ENCODE peak calls at places on chromosomes 12 and 14, in eight cellular contexts. S is hepatic stellate cell; E is C1 segment of cervical spinal cord; F is activated T-helper 9 cell treated with anti-CD3 and anti-CD28 coated beads, Interleukin-2, amount 50 U/mL, for 16 hours; M is Jurkat, Clone E6-1; R is KG1; K is dermis blood vessel endothelial cell; P is aorta. N is an unnamed sample.

GRCh38 chr14:33943081-33943480 is 7.8 kb downstream of the EGLN3 start:
- DNase-seq in S (no peak), R (no peak), P (no peak), F (no peak), K (no peak), E (no peak), M (no peak), N (peak)

GRCh38 chr14:28613526-28613925 is 153.1 kb upstream of the FOXG1 start:
- DNase-seq in R (no peak), S (no peak), F (no peak), M (no peak), K (no peak), P (no peak), E (no peak), N (no peak)

GRCh38 chr12:66648336-66648735 is 30.5 kb downstream of the GRIP1 start:
- DNase-seq in P (no peak), K (no peak), S (no peak), R (no peak), M (no peak), E (no peak), F (no peak), N (no peak)

GRCh38 chr14:50318031-50318626 is 6.0 kb downstream of the DMAC2L start:
- DNase-seq in R (no peak), M (no peak), S (peak), F (no peak), E (no peak), K (peak), P (no peak), N (no peak)

GRCh38 chr12:54136844-54137580 is 51.8 kb downstream of the SMUG1 start:
- DNase-seq in S (no peak), K (no peak), M (no peak), E (no peak), R (no peak), F (no peak), P (peak), N (no peak)

GRCh38 chr12:103495783-103496456 is at the start of gene C12orf42:
- DNase-seq in R (no peak), S (peak), P (no peak), M (peak), E (no peak), K (peak), F (no peak), N (peak)

GRCh38 chr12:53004582-53004981 is 1.7 kb upstream of the EIF4B start:
- DNase-seq in S (no peak), E (no peak), F (no peak), R (no peak), M (no peak), K (no peak), P (no peak), N (no peak)

GRCh38 chr14:52455291-52456088 is 96.8 kb downstream of the TXNDC16 start:
- DNase-seq in E (no peak), S (peak), K (no peak), M (no peak), R (no peak), F (no peak), P (no peak), N (no peak)

GRCh38 chr12:56634242-56634836 is 4.2 kb upstream of the BAZ2A start:
- DNase-seq in F (peak), P (no peak), E (peak), R (no peak), S (peak), K (peak), M (no peak), N (no peak)

GRCh38 chr12:26088999-26089398 is 35.8 kb downstream of the BHLHE41 start:
- DNase-seq in E (no peak), F (no peak), M (no peak), R (no peak), S (no peak), K (no peak), P (no peak), N (no peak)

GRCh38 chr12:79294590-79294989 is 396.2 kb downstream of the PAWR start:
- DNase-seq in P (no peak), E (no peak), F (no peak), M (no peak), K (no peak), S (no peak), R (no peak), N (no peak)

GRCh38 chr12:470133-470532 is 10.4 kb downstream of the B4GALNT3 start:
- DNase-seq in P (no peak), S (no peak), R (no peak), E (no peak), M (no peak), F (no peak), K (no peak), N (no peak)

GRCh38 chr12:46303039-46303666 is 34.3 kb upstream of the SLC38A1 start:
- DNase-seq in M (peak), E (no peak), S (peak), K (peak), R (no peak), P (no peak), F (peak), N (peak)

GRCh38 chr12:56413392-56413791 is 35.8 kb downstream of the TIMELESS start:
- DNase-seq in M (no peak), F (no peak), S (no peak), R (no peak), E (no peak), K (no peak), P (no peak), N (no peak)

GRCh38 chr14:23094666-23095195 is at the start of gene ACIN1:
- DNase-seq in M (peak), K (peak), E (no peak), F (no peak), S (peak), P (peak), R (no peak), N (no peak)

GRCh38 chr12:75816892-75817291 is 214.7 kb downstream of the PHLDA1 start:
- DNase-seq in F (no peak), P (no peak), K (peak), E (no peak), M (peak), R (no peak), S (peak), N (no peak)

GRCh38 chr14:89912667-89913211 is 41.8 kb downstream of the EFCAB11 start:
- DNase-seq in P (no peak), M (no peak), R (no peak), E (peak), K (peak), S (peak), F (no peak), N (peak)

GRCh38 chr14:61221906-61222305 is 59.2 kb downstream of the TMEM30B start:
- DNase-seq in P (no peak), M (no peak), K (no peak), S (no peak), E (no peak), R (no peak), F (no peak), N (no peak)

GRCh38 chr12:109727039-109727723 is 13.6 kb downstream of the FAM222A start:
- DNase-seq in S (no peak), M (no peak), F (no peak), E (peak), P (peak), R (no peak), K (no peak), N (peak)

GRCh38 chr12:15497621-15498285 is 175.4 kb downstream of the PTPRO start:
- DNase-seq in P (no peak), K (no peak), F (no peak), S (no peak), M (no peak), R (no peak), E (no peak), N (no peak)

GRCh38 chr14:58298477-58298879 is at the start of gene ARID4A:
- DNase-seq in M (no peak), S (no peak), E (no peak), K (no peak), F (peak), P (peak), R (no peak), N (no peak)

GRCh38 chr12:4080213-4080612 is 193.3 kb upstream of the CCND2 start:
- DNase-seq in M (no peak), F (no peak), R (no peak), S (no peak), P (no peak), E (no peak), K (no peak), N (no peak)

GRCh38 chr14:94839346-94839745 is 69.4 kb upstream of the GSC start:
- DNase-seq in P (no peak), R (no peak), M (no peak), F (no peak), S (no peak), K (no peak), E (no peak), N (no peak)

GRCh38 chr12:57473392-57473791 is 6.3 kb downstream of the ARHGAP9 start:
- DNase-seq in E (no peak), M (no peak), K (no peak), R (no peak), F (no peak), S (no peak), P (no peak), N (no peak)

GRCh38 chr12:113591480-113591971 is 119.9 kb upstream of the LHX5 start:
- DNase-seq in F (no peak), K (no peak), M (no peak), R (no peak), P (no peak), E (no peak), S (no peak), N (no peak)

GRCh38 chr12:25590021-25590721 is 37.1 kb upstream of the LMNTD1 start:
- DNase-seq in F (no peak), K (no peak), S (no peak), R (peak), P (no peak), E (no peak), M (peak), N (no peak)

GRCh38 chr12:31922341-31923062 is 36.7 kb upstream of the RESF1 start:
- DNase-seq in F (no peak), E (no peak), P (no peak), R (no peak), K (peak), M (no peak), S (no peak), N (no peak)

N was measured in hippocampal formation.